ENCODE peak calls at places on chromosomes 2 and 18, in five cellular contexts. R, V, N, T and G are unnamed samples.

GRCh38 chr2:25073914-25074313 is 32.0 kb downstream of the EFR3B start:
- DNase-seq in R (no peak), V (no peak), N (no peak), T (no peak), G (no peak)

GRCh38 chr2:162636206-162636728 is 202.3 kb downstream of the KCNH7 start:
- DNase-seq in R (no peak), V (no peak), N (no peak), T (no peak), G (peak)

GRCh38 chr2:15914981-15915380 is 25.4 kb upstream of the MYCN start:
- DNase-seq in R (no peak), V (no peak), N (no peak), T (no peak), G (no peak)

GRCh38 chr2:210445116-210445707 is 31.3 kb downstream of the LANCL1 start:
- DNase-seq in R (peak), V (peak), N (no peak), T (peak), G (peak)

GRCh38 chr2:7210712-7211111 is 293.5 kb downstream of the RNF144A start:
- DNase-seq in R (no peak), V (no peak), N (no peak), T (no peak), G (no peak)

GRCh38 chr2:117835990-117836760 is 21.7 kb downstream of the DDX18 start:
- DNase-seq in R (peak), V (peak), N (peak), T (peak), G (peak)

GRCh38 chr2:128279786-128280701 is 38.6 kb downstream of the HS6ST1 start:
- DNase-seq in R (no peak), V (no peak), N (peak), T (no peak), G (no peak)

GRCh38 chr2:160837416-160837815 is 322.8 kb upstream of the TANK start:
- DNase-seq in R (no peak), V (no peak), N (no peak), T (peak), G (no peak)

GRCh38 chr2:180474716-180475115 is 467.6 kb upstream of the CWC22 start:
- DNase-seq in R (no peak), V (no peak), N (no peak), T (no peak), G (peak)

GRCh38 chr18:42030586-42031182 is 75.7 kb downstream of the PIK3C3 start:
- DNase-seq in R (peak), V (peak), N (no peak), T (peak), G (peak)
- TF ChIP-seq CTCF in R (peak), V (peak), N (peak), T (peak), G (peak)

DNA sequence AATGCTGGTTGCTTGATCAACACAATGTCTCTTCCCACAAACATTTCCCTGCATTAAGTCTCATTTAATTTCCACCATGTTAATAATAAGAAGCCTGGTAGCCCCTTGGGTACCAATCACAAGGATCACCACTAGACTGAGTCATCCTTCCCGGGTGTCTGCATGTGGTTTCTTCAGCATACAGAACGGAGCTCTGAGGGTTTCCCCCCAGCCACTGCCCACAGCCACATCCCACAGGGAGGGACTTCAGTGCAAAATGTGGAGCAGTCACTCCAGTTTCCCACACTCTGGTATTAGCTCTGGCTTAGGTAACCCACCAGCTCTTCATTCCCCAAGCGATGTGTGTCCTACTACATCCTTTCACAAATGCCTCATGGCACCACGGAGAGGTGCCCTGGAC is 42.7 kb upstream of the POLE4 start:
- DNase-seq in R (no peak), V (no peak), N (no peak), T (peak), G (peak)
- TF ChIP-seq CTCF in R (no peak), V (no peak), N (no peak), T (no peak), G (no peak)

DNA sequence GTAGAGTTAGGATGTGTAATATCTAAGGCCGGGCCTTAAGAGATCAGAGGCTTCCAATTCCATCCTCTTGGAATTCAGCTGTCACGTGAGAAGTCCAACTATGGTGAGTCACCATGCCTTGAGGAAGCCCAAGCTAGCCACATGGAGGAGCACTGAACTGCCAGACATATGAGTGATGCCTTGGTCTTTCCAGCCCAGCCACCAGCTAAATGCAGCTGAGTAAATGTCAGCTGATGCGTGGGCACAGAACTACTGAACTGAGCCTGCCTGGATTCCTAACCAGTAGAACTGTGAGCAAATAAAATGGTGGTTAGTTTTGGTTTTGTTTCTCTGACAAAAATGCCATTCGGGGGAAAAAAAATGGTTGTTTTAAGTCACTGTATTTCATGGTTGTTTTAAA is 153.7 kb upstream of the SERTAD2 start:
- DNase-seq in R (peak), V (peak), N (no peak), T (peak), G (peak)
- TF ChIP-seq CTCF in R (no peak), V (no peak), N (no peak), T (no peak), G (peak)

GRCh38 chr2:168948621-168949212 is 47.6 kb downstream of the G6PC2 start:
- DNase-seq in R (no peak), V (peak), N (no peak), T (peak), G (peak)
- TF ChIP-seq CTCF in R (peak), V (peak), N (peak), T (peak), G (peak)

GRCh38 chr2:122595065-122595464 is 839.6 kb downstream of the TSN start:
- DNase-seq in R (no peak), V (no peak), N (no peak), T (no peak), G (no peak)
- TF ChIP-seq CTCF in R (no peak), V (no peak), N (no peak), T (no peak), G (no peak)

DNA sequence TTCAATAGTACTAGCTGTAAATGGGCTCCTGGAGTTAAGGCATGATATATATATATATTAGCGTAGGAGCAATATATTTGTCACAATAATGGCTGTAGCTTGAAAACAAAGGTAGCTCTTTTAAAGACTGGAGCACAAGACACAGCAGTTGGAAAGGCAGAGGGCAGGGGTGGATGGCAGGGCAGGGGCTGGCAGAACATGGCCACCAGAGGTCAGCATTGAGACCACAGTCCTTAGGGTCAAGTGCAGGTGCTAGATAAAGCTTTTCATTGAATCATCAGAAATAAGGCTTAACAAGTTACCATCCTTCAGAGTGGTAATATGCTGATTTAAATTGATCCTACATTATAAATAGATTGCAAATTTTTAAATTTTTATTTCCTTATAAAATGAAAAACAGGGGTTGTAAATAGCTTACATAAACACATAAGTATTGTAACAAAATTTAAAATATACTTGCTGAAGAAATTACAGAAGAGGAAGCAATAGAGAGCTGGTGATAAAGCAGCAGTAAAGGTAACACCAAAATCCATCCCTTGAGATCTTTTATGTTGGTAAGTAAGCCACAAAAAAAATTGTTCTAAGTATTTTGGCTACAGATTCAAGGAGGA is 161.2 kb upstream of the PIEZO2 start:
- DNase-seq in R (peak), V (peak), N (peak), T (peak), G (peak)
- TF ChIP-seq CTCF in R (peak), V (peak), N (peak), T (peak), G (peak)